ENCODE peak calls at places on chromosome 6, in seven cellular contexts. H, F, R, W, K, U and N are unnamed samples.

GRCh38 chr6:158559895-158560786 is at the start of gene TMEM181:
- DNase-seq in H (peak), F (peak), R (peak), W (peak), K (peak), U (peak), N (no peak)

GRCh38 chr6:45438849-45439406 is 61.2 kb upstream of the SUPT3H start:
- DNase-seq in H (no peak), F (no peak), R (no peak), W (peak), K (no peak), U (no peak), N (no peak)

GRCh38 chr6:158597565-158597964 is 37.7 kb downstream of the TMEM181 start:
- DNase-seq in H (no peak), F (no peak), R (no peak), W (no peak), K (no peak), U (no peak), N (no peak)

GRCh38 chr6:6217838-6218237 is 102.6 kb downstream of the F13A1 start:
- DNase-seq in H (no peak), F (no peak), R (no peak), W (no peak), K (no peak), U (no peak), N (no peak)

GRCh38 chr6:105184921-105185320 is 5.1 kb upstream of the POPDC3 start:
- DNase-seq in H (no peak), F (no peak), R (no peak), W (peak), K (no peak), U (no peak), N (no peak)

GRCh38 chr6:117910549-117910948 is 3.5 kb downstream of the SLC35F1 start:
- DNase-seq in H (no peak), F (no peak), R (no peak), W (no peak), K (no peak), U (no peak), N (no peak)

GRCh38 chr6:54737247-54737646 is 109.3 kb upstream of the FAM83B start:
- DNase-seq in H (no peak), F (no peak), R (no peak), W (no peak), K (no peak), U (no peak), N (no peak)

GRCh38 chr6:17281100-17281496 is at the start of gene RBM24:
- DNase-seq in H (no peak), F (peak), R (peak), W (peak), K (peak), U (peak), N (no peak)

GRCh38 chr6:30349411-30350177 is 4.6 kb downstream of the RPP21 start:
- DNase-seq in H (no peak), F (no peak), R (no peak), W (no peak), K (no peak), U (no peak), N (no peak)

GRCh38 chr6:157579467-157580031 is 198.6 kb downstream of the ZDHHC14 start:
- DNase-seq in H (no peak), F (no peak), R (peak), W (no peak), K (no peak), U (no peak), N (no peak)

GRCh38 chr6:138577151-138577915 is 78.0 kb upstream of the NHSL1 start:
- DNase-seq in H (no peak), F (peak), R (no peak), W (no peak), K (no peak), U (no peak), N (peak)

GRCh38 chr6:24534329-24534728 is 39.6 kb downstream of the ALDH5A1 start:
- DNase-seq in H (no peak), F (no peak), R (no peak), W (no peak), K (no peak), U (no peak), N (no peak)

GRCh38 chr6:149963212-149963461 is 606 bp upstream of the ULBP1 start:
- DNase-seq in H (no peak), F (no peak), R (no peak), W (peak), K (no peak), U (peak), N (no peak)

GRCh38 chr6:37558646-37559045 is 59.0 kb upstream of the CCDC167 start:
- DNase-seq in H (no peak), F (no peak), R (no peak), W (no peak), K (no peak), U (no peak), N (no peak)

GRCh38 chr6:73797861-73798260 is 101.9 kb downstream of the CD109 start:
- DNase-seq in H (no peak), F (no peak), R (no peak), W (peak), K (no peak), U (no peak), N (no peak)

GRCh38 chr6:112480551-112480950 is 133.4 kb downstream of the RFPL4B start:
- DNase-seq in H (no peak), F (no peak), R (no peak), W (peak), K (no peak), U (no peak), N (no peak)

GRCh38 chr6:11246722-11247121 is 14.3 kb upstream of the NEDD9 start:
- DNase-seq in H (no peak), F (no peak), R (no peak), W (no peak), K (no peak), U (no peak), N (no peak)

GRCh38 chr6:98839788-98840361 is 5.5 kb downstream of the POU3F2 start:
- DNase-seq in H (peak), F (peak), R (no peak), W (peak), K (no peak), U (no peak), N (no peak)

GRCh38 chr6:111711476-111711875 is 105.8 kb upstream of the TRAF3IP2 start:
- DNase-seq in H (peak), F (peak), R (peak), W (no peak), K (peak), U (no peak), N (peak)

GRCh38 chr6:143286280-143286795 is 164.2 kb downstream of the ADAT2 start:
- DNase-seq in H (no peak), F (no peak), R (no peak), W (peak), K (no peak), U (no peak), N (no peak)

GRCh38 chr6:139927236-139927635 is 552.8 kb upstream of the CITED2 start:
- DNase-seq in H (no peak), F (no peak), R (no peak), W (peak), K (no peak), U (no peak), N (no peak)

GRCh38 chr6:71967436-71967835 is 81.1 kb downstream of the RIMS1 start:
- DNase-seq in H (no peak), F (no peak), R (no peak), W (peak), K (no peak), U (no peak), N (no peak)

GRCh38 chr6:41706876-41707564 is 28.4 kb downstream of the TFEB start:
- DNase-seq in H (peak), F (no peak), R (peak), W (peak), K (no peak), U (peak), N (no peak)

GRCh38 chr6:44664716-44665115 is 277.2 kb downstream of the CDC5L start:
- DNase-seq in H (no peak), F (no peak), R (no peak), W (peak), K (no peak), U (no peak), N (no peak)

GRCh38 chr6:108544586-108544985 is 16.1 kb upstream of the FOXO3 start:
- DNase-seq in H (no peak), F (no peak), R (no peak), W (peak), K (no peak), U (no peak), N (no peak)

GRCh38 chr6:85593438-85594196 is at the start of gene SNX14:
- DNase-seq in H (peak), F (peak), R (peak), W (peak), K (peak), U (peak), N (peak)

GRCh38 chr6:156827382-156827781 is 50.2 kb downstream of the ARID1B start:
- DNase-seq in H (no peak), F (no peak), R (peak), W (peak), K (no peak), U (no peak), N (no peak)

GRCh38 chr6:5007531-5007930 is 3.7 kb upstream of the RPP40 start:
- DNase-seq in H (no peak), F (no peak), R (no peak), W (no peak), K (no peak), U (no peak), N (no peak)

GRCh38 chr6:133641111-133641510 is 247.8 kb upstream of the TCF21 start:
- DNase-seq in H (no peak), F (no peak), R (no peak), W (no peak), K (no peak), U (no peak), N (no peak)

GRCh38 chr6:3799731-3800130 is 48.2 kb upstream of the PXDC1 start:
- DNase-seq in H (no peak), F (no peak), R (no peak), W (no peak), K (no peak), U (no peak), N (no peak)

GRCh38 chr6:16802071-16802470 is 40.8 kb upstream of the ATXN1 start:
- DNase-seq in H (no peak), F (no peak), R (no peak), W (peak), K (no peak), U (no peak), N (no peak)

GRCh38 chr6:168838000-168838399 is 397.0 kb downstream of the SMOC2 start:
- DNase-seq in H (no peak), F (no peak), R (no peak), W (no peak), K (no peak), U (no peak), N (peak)

GRCh38 chr6:162777091-162777490 is 49.3 kb downstream of the PACRG start:
- DNase-seq in H (no peak), F (no peak), R (no peak), W (no peak), K (no peak), U (no peak), N (no peak)